ENCODE peak calls at places on chromosome 21, in five cellular contexts. One of them, this sample, is unnamed.

GRCh38 chr21:42550817-42551216 is 37.2 kb downstream of the SLC37A1 start:
- DNase-seq in NCI-H1092 treated with DMSO at 0.1 percent for 48 hours: peak; percentile 53
- DNase-seq in activated CD4-positive, alpha-beta T cell treated with anti-CD3 and anti-CD28 coated beads for 1 hour: no peak
- DNase-seq in activated naive CD4-positive, alpha-beta T cell treated with anti-CD3 and anti-CD28 coated beads, Interleukin-2, amount 50 U/mL, for 16 hours: no peak
- DNase-seq in lower leg skin: no peak
- DNase-seq in this sample: no peak

GRCh38 chr21:42636931-42637601 is 16.4 kb upstream of the PDE9A start:
- DNase-seq in lower leg skin: no peak
- DNase-seq in activated CD4-positive, alpha-beta T cell treated with anti-CD3 and anti-CD28 coated beads for 1 hour: no peak
- DNase-seq in activated naive CD4-positive, alpha-beta T cell treated with anti-CD3 and anti-CD28 coated beads, Interleukin-2, amount 50 U/mL, for 16 hours: no peak
- DNase-seq in NCI-H1092 treated with DMSO at 0.1 percent for 48 hours: no peak
- DNase-seq in this sample: no peak

GRCh38 chr21:27108228-27108627 is 141.3 kb upstream of the ADAMTS5 start:
- DNase-seq in lower leg skin: no peak
- DNase-seq in activated naive CD4-positive, alpha-beta T cell treated with anti-CD3 and anti-CD28 coated beads, Interleukin-2, amount 50 U/mL, for 16 hours: no peak
- DNase-seq in NCI-H1092 treated with DMSO at 0.1 percent for 48 hours: no peak
- DNase-seq in activated CD4-positive, alpha-beta T cell treated with anti-CD3 and anti-CD28 coated beads for 1 hour: no peak
- DNase-seq in this sample: no peak

GRCh38 chr21:14533555-14534400 is 12.3 kb downstream of the SAMSN1 start:
- DNase-seq in NCI-H1092 treated with DMSO at 0.1 percent for 48 hours: no peak
- DNase-seq in lower leg skin: no peak
- DNase-seq in activated naive CD4-positive, alpha-beta T cell treated with anti-CD3 and anti-CD28 coated beads, Interleukin-2, amount 50 U/mL, for 16 hours: no peak
- DNase-seq in activated CD4-positive, alpha-beta T cell treated with anti-CD3 and anti-CD28 coated beads for 1 hour: no peak
- DNase-seq in this sample: no peak

GRCh38 chr21:31660134-31660565 is 657 bp downstream of the SOD1 start:
- DNase-seq in activated CD4-positive, alpha-beta T cell treated with anti-CD3 and anti-CD28 coated beads for 1 hour: no peak
- DNase-seq in activated naive CD4-positive, alpha-beta T cell treated with anti-CD3 and anti-CD28 coated beads, Interleukin-2, amount 50 U/mL, for 16 hours: no peak
- DNase-seq in NCI-H1092 treated with DMSO at 0.1 percent for 48 hours: peak; percentile 19
- DNase-seq in lower leg skin: peak; percentile 38
- DNase-seq in this sample: peak; percentile 7

GRCh38 chr21:38422067-38422466 is 76.2 kb downstream of the ERG start:
- DNase-seq in activated naive CD4-positive, alpha-beta T cell treated with anti-CD3 and anti-CD28 coated beads, Interleukin-2, amount 50 U/mL, for 16 hours: no peak
- DNase-seq in activated CD4-positive, alpha-beta T cell treated with anti-CD3 and anti-CD28 coated beads for 1 hour: no peak
- DNase-seq in NCI-H1092 treated with DMSO at 0.1 percent for 48 hours: no peak
- DNase-seq in lower leg skin: no peak
- DNase-seq in this sample: no peak

GRCh38 chr21:42852925-42853570 is 26.3 kb downstream of the WDR4 start:
- DNase-seq in activated CD4-positive, alpha-beta T cell treated with anti-CD3 and anti-CD28 coated beads for 1 hour: no peak
- DNase-seq in NCI-H1092 treated with DMSO at 0.1 percent for 48 hours: no peak
- DNase-seq in activated naive CD4-positive, alpha-beta T cell treated with anti-CD3 and anti-CD28 coated beads, Interleukin-2, amount 50 U/mL, for 16 hours: no peak
- DNase-seq in lower leg skin: no peak
- DNase-seq in this sample: no peak

GRCh38 chr21:29430030-29430429 is 131.3 kb downstream of the BACH1 start:
- DNase-seq in lower leg skin: no peak
- DNase-seq in activated naive CD4-positive, alpha-beta T cell treated with anti-CD3 and anti-CD28 coated beads, Interleukin-2, amount 50 U/mL, for 16 hours: no peak
- DNase-seq in activated CD4-positive, alpha-beta T cell treated with anti-CD3 and anti-CD28 coated beads for 1 hour: no peak
- DNase-seq in NCI-H1092 treated with DMSO at 0.1 percent for 48 hours: no peak
- DNase-seq in this sample: no peak

GRCh38 chr21:42649122-42650032 is 4.0 kb upstream of the PDE9A start:
- DNase-seq in lower leg skin: no peak
- DNase-seq in NCI-H1092 treated with DMSO at 0.1 percent for 48 hours: no peak
- DNase-seq in activated CD4-positive, alpha-beta T cell treated with anti-CD3 and anti-CD28 coated beads for 1 hour: no peak
- DNase-seq in activated naive CD4-positive, alpha-beta T cell treated with anti-CD3 and anti-CD28 coated beads, Interleukin-2, amount 50 U/mL, for 16 hours: no peak
- DNase-seq in this sample: no peak

GRCh38 chr21:21971384-21971783 is 973.2 kb downstream of the NCAM2 start:
- DNase-seq in activated CD4-positive, alpha-beta T cell treated with anti-CD3 and anti-CD28 coated beads for 1 hour: no peak
- DNase-seq in activated naive CD4-positive, alpha-beta T cell treated with anti-CD3 and anti-CD28 coated beads, Interleukin-2, amount 50 U/mL, for 16 hours: no peak
- DNase-seq in lower leg skin: no peak
- DNase-seq in NCI-H1092 treated with DMSO at 0.1 percent for 48 hours: no peak
- DNase-seq in this sample: no peak

GRCh38 chr21:43907751-43908150 is 42.7 kb downstream of the AGPAT3 start:
- DNase-seq in NCI-H1092 treated with DMSO at 0.1 percent for 48 hours: no peak
- DNase-seq in lower leg skin: no peak
- DNase-seq in activated naive CD4-positive, alpha-beta T cell treated with anti-CD3 and anti-CD28 coated beads, Interleukin-2, amount 50 U/mL, for 16 hours: no peak
- DNase-seq in activated CD4-positive, alpha-beta T cell treated with anti-CD3 and anti-CD28 coated beads for 1 hour: no peak
- DNase-seq in this sample: no peak

GRCh38 chr21:16588433-16588860 is 858.7 kb downstream of the USP25 start:
- DNase-seq in activated CD4-positive, alpha-beta T cell treated with anti-CD3 and anti-CD28 coated beads for 1 hour: no peak
- DNase-seq in NCI-H1092 treated with DMSO at 0.1 percent for 48 hours: peak; percentile 61
- DNase-seq in activated naive CD4-positive, alpha-beta T cell treated with anti-CD3 and anti-CD28 coated beads, Interleukin-2, amount 50 U/mL, for 16 hours: no peak
- DNase-seq in lower leg skin: peak; percentile 83
- DNase-seq in this sample: no peak

GRCh38 chr21:36044056-36044455 is 16.3 kb downstream of the SETD4 start:
- DNase-seq in activated naive CD4-positive, alpha-beta T cell treated with anti-CD3 and anti-CD28 coated beads, Interleukin-2, amount 50 U/mL, for 16 hours: no peak
- DNase-seq in NCI-H1092 treated with DMSO at 0.1 percent for 48 hours: no peak
- DNase-seq in activated CD4-positive, alpha-beta T cell treated with anti-CD3 and anti-CD28 coated beads for 1 hour: no peak
- DNase-seq in lower leg skin: no peak
- DNase-seq in this sample: no peak

GRCh38 chr21:14900058-14900457 is 164.7 kb downstream of the NRIP1 start:
- DNase-seq in NCI-H1092 treated with DMSO at 0.1 percent for 48 hours: no peak
- DNase-seq in activated CD4-positive, alpha-beta T cell treated with anti-CD3 and anti-CD28 coated beads for 1 hour: no peak
- DNase-seq in lower leg skin: no peak
- DNase-seq in activated naive CD4-positive, alpha-beta T cell treated with anti-CD3 and anti-CD28 coated beads, Interleukin-2, amount 50 U/mL, for 16 hours: no peak
- DNase-seq in this sample: no peak

GRCh38 chr21:40120944-40121575 is 253.8 kb downstream of the PCP4 start:
- DNase-seq in activated CD4-positive, alpha-beta T cell treated with anti-CD3 and anti-CD28 coated beads for 1 hour: no peak
- DNase-seq in NCI-H1092 treated with DMSO at 0.1 percent for 48 hours: peak; percentile 60
- DNase-seq in lower leg skin: no peak
- DNase-seq in activated naive CD4-positive, alpha-beta T cell treated with anti-CD3 and anti-CD28 coated beads, Interleukin-2, amount 50 U/mL, for 16 hours: no peak
- DNase-seq in this sample: no peak

GRCh38 chr21:26795866-26796329 is 49.3 kb downstream of the ADAMTS1 start:
- DNase-seq in NCI-H1092 treated with DMSO at 0.1 percent for 48 hours: peak; percentile 51
- DNase-seq in activated naive CD4-positive, alpha-beta T cell treated with anti-CD3 and anti-CD28 coated beads, Interleukin-2, amount 50 U/mL, for 16 hours: no peak
- DNase-seq in lower leg skin: no peak
- DNase-seq in activated CD4-positive, alpha-beta T cell treated with anti-CD3 and anti-CD28 coated beads for 1 hour: no peak
- DNase-seq in this sample: no peak

GRCh38 chr21:14376854-14377253 is 6.1 kb downstream of the HSPA13 start:
- DNase-seq in NCI-H1092 treated with DMSO at 0.1 percent for 48 hours: no peak
- DNase-seq in activated CD4-positive, alpha-beta T cell treated with anti-CD3 and anti-CD28 coated beads for 1 hour: no peak
- DNase-seq in lower leg skin: no peak
- DNase-seq in activated naive CD4-positive, alpha-beta T cell treated with anti-CD3 and anti-CD28 coated beads, Interleukin-2, amount 50 U/mL, for 16 hours: no peak
- DNase-seq in this sample: no peak

GRCh38 chr21:33402011-33402979 is 918 bp upstream of the IFNGR2 start:
- DNase-seq in activated CD4-positive, alpha-beta T cell treated with anti-CD3 and anti-CD28 coated beads for 1 hour: no peak
- DNase-seq in activated naive CD4-positive, alpha-beta T cell treated with anti-CD3 and anti-CD28 coated beads, Interleukin-2, amount 50 U/mL, for 16 hours: no peak
- DNase-seq in NCI-H1092 treated with DMSO at 0.1 percent for 48 hours: peak; percentile 13
- DNase-seq in lower leg skin: peak; percentile 83
- DNase-seq in this sample: no peak

GRCh38 chr21:45227735-45228134 is 60.0 kb downstream of the POFUT2 start:
- DNase-seq in activated naive CD4-positive, alpha-beta T cell treated with anti-CD3 and anti-CD28 coated beads, Interleukin-2, amount 50 U/mL, for 16 hours: no peak
- DNase-seq in activated CD4-positive, alpha-beta T cell treated with anti-CD3 and anti-CD28 coated beads for 1 hour: no peak
- DNase-seq in lower leg skin: no peak
- DNase-seq in NCI-H1092 treated with DMSO at 0.1 percent for 48 hours: no peak
- DNase-seq in this sample: no peak

GRCh38 chr21:41979335-41979734 is 25.5 kb upstream of the C2CD2 start:
- DNase-seq in activated CD4-positive, alpha-beta T cell treated with anti-CD3 and anti-CD28 coated beads for 1 hour: no peak
- DNase-seq in lower leg skin: no peak
- DNase-seq in NCI-H1092 treated with DMSO at 0.1 percent for 48 hours: no peak
- DNase-seq in activated naive CD4-positive, alpha-beta T cell treated with anti-CD3 and anti-CD28 coated beads, Interleukin-2, amount 50 U/mL, for 16 hours: no peak
- DNase-seq in this sample: no peak

GRCh38 chr21:35850542-35851103 is 209.7 kb downstream of the SETD4 start:
- DNase-seq in activated CD4-positive, alpha-beta T cell treated with anti-CD3 and anti-CD28 coated beads for 1 hour: no peak
- DNase-seq in activated naive CD4-positive, alpha-beta T cell treated with anti-CD3 and anti-CD28 coated beads, Interleukin-2, amount 50 U/mL, for 16 hours: no peak
- DNase-seq in NCI-H1092 treated with DMSO at 0.1 percent for 48 hours: no peak
- DNase-seq in lower leg skin: no peak
- DNase-seq in this sample: no peak

GRCh38 chr21:36627242-36627641 is 71.7 kb upstream of the SIM2 start:
- DNase-seq in lower leg skin: no peak
- DNase-seq in activated CD4-positive, alpha-beta T cell treated with anti-CD3 and anti-CD28 coated beads for 1 hour: no peak
- DNase-seq in NCI-H1092 treated with DMSO at 0.1 percent for 48 hours: no peak
- DNase-seq in activated naive CD4-positive, alpha-beta T cell treated with anti-CD3 and anti-CD28 coated beads, Interleukin-2, amount 50 U/mL, for 16 hours: no peak
- DNase-seq in this sample: no peak

This sample was measured in stimulated activated CD4-positive, alpha-beta T cell treated with anti-CD3 and anti-CD28 coated beads, TNF-alpha, amount 100 ng/mL, for 4 hours.